ENCODE peak calls at places on chromosomes 6 and 20, in five cellular contexts. A is adrenal gland, S is astrocyte, D is right atrium auricular region, F is bronchial epithelial cell. I is an unnamed sample.

GRCh38 chr20:33148040-33148439 is 19.9 kb upstream of the BPIFA2 start:
- DNase-seq in A (no peak), D (peak), S (no peak), F (no peak), I (no peak)

GRCh38 chr6:52417675-52418111 is 2.4 kb upstream of the EFHC1 start:
- DNase-seq in A (no peak), F (peak), S (peak), D (no peak), I (peak)

GRCh38 chr20:4104045-4104444 is 88.7 kb upstream of the RNF24 start:
- DNase-seq in A (no peak), F (no peak), D (no peak), S (no peak), I (no peak)

GRCh38 chr6:143607168-143607567 is 70.6 kb upstream of the PHACTR2 start:
- DNase-seq in D (no peak), S (no peak), A (no peak), F (no peak), I (no peak)

GRCh38 chr6:38488876-38489275 is 150.9 kb downstream of the BTBD9 start:
- DNase-seq in S (no peak), A (no peak), F (no peak), D (no peak), I (no peak)

GRCh38 chr20:22404609-22405170 is 179.7 kb downstream of the FOXA2 start:
- DNase-seq in A (no peak), D (no peak), F (no peak), S (no peak), I (no peak)

GRCh38 chr6:158476389-158476788 is 83.5 kb upstream of the TMEM181 start:
- DNase-seq in S (no peak), D (no peak), F (no peak), A (no peak), I (no peak)

GRCh38 chr20:63130654-63131577 is 85.0 kb downstream of the YTHDF1 start:
- DNase-seq in F (no peak), A (no peak), S (no peak), D (no peak), I (no peak)

GRCh38 chr6:29552512-29553051 is 7.0 kb downstream of the UBD start:
- DNase-seq in S (peak), A (no peak), D (no peak), F (peak), I (peak)

GRCh38 chr20:48824830-48825550 is 2.8 kb downstream of the PREX1 start:
- DNase-seq in F (no peak), D (no peak), S (no peak), A (no peak), I (no peak)
- H3K4me3 ChIP-seq in F (no peak), D (no peak), S (no peak), A (no peak), I (no peak)

GRCh38 chr6:5115168-5115567 is 30.0 kb downstream of the PPP1R3G start:
- DNase-seq in D (no peak), F (peak), S (no peak), A (no peak), I (peak)
- TF ChIP-seq CTCF in D (peak), F (peak), S (peak), A (no peak), I (peak)

GRCh38 chr6:116059713-116060571 is 749 bp downstream of the FRK start:
- DNase-seq in S (peak), A (no peak), F (peak), D (no peak), I (peak)
- H3K4me3 ChIP-seq in S (no peak), A (no peak), F (peak), D (peak), I (peak)

DNA sequence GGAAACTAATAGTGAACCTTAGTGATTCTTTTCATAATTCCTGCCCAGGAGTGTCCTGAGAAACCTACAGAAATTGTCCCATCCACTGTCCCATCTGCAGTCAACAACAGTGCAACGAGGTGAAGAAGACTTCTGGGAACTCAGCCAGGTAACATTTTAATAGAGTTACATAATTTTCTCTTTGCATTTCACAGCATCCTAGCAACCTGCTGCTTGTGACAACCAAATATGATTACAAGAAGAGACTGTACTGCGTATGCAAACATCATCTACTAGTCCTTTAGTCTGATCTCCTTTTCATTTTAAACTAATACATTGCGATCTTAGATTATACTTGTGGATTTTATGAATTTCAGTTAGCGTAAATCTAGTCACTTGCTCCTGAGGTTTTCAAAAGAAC is 951.6 kb downstream of the TFAP2A start:
- DNase-seq in A (no peak), D (no peak), S (no peak), F (peak), I (no peak)
- TF ChIP-seq CTCF in A (no peak), D (no peak), S (no peak), F (no peak), I (no peak)

DNA sequence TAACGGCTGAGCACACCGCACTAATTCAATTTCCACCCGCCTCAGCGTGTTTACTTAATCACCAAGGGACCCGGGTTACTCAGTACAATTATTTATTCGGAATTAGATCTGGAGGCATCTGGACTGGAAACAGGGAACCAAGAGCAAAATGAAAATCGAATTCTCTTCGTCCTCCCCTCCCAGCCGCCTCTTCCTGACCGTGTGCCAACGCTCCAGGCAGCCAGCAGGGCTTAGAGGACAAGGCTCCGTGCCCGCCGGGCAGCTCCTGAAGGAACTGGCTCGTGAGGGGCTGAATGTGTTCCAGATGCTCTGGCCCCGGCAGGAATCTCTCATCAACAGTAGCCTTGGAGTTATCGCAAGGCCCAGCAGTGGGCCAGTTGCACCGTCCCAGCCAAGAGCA is 23.4 kb upstream of the CTNNBL1 start:
- DNase-seq in A (peak), F (no peak), D (no peak), S (no peak), I (no peak)
- H3K4me3 ChIP-seq in A (no peak), F (no peak), D (no peak), S (peak), I (no peak)

GRCh38 chr6:190596-191395 is 101.5 kb upstream of the DUSP22 start:
- DNase-seq in S (no peak), A (no peak), F (peak), D (no peak), I (no peak)
- TF ChIP-seq CTCF in S (no peak), A (no peak), F (peak), D (no peak), I (no peak)

DNA sequence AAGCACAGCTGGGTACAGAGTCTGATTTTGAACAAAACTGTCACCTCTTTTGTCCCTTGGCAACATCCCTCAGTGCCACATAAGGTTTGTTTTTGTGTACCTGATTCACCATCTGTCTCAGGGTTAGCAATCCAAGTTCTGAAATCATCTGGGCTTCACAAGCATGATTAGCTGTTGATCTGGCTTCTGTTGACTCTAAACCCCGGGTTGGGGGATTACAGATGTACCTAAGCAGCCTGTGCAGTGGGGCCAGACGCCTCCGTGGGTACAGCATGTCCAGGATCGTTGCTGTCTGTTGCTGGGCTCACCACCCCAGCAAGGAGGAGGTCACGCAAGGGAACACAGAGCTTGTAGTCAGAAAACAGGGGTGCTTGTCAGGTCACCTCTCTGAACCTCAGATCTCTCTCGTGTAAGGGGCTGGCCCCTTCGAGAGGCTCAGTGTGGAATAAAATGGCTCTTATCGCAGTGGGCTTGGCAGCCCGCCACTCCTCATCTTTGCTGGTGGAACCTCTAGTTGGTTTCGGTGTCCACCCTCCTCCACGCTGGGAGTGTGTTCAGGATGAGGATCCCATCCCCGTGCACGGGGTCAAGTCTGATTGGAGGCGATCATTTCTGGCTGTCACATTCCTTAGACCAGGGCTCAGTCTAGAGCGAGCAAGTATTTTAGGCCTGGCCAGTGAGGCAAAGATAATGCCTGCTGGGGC is 39.1 kb upstream of the ZNF831 start:
- DNase-seq in S (no peak), D (no peak), A (no peak), F (no peak), I (no peak)
- H3K4me3 ChIP-seq in S (no peak), D (no peak), A (no peak), F (no peak), I (no peak)

DNA sequence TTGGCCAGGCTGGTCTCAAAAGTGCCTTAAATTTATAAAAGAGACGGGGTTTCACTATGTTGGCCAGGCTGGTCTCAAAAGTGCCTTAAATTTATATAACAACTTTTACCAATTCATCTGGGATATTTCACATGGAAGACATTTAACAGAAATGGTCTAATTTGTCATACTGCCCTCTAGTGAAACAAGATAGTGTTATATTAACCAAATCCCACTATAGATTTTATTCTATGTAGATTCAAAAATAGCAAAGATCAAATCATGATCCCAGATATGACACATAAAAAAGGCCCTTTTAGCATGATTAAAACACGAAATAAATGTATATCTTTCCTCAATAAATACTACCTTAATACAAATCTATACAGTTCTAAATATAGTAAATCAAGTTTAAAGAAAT is 102.8 kb upstream of the TFAP2D start:
- DNase-seq in F (peak), S (no peak), D (no peak), A (no peak), I (no peak)
- TF ChIP-seq CTCF in F (peak), S (no peak), D (no peak), A (no peak), I (no peak)

GRCh38 chr6:14664112-14664592 is 546.6 kb downstream of the CD83 start:
- DNase-seq in S (no peak), F (no peak), A (no peak), D (no peak), I (peak)
- H3K4me3 ChIP-seq in S (no peak), F (no peak), A (no peak), D (no peak), I (no peak)

GRCh38 chr20:39105551-39105950 is 143.4 kb downstream of the DHX35 start:
- DNase-seq in D (no peak), A (no peak), S (no peak), F (no peak), I (no peak)
- TF ChIP-seq CTCF in D (no peak), A (no peak), S (no peak), F (no peak), I (no peak)

I was measured in fibroblast of villous mesenchyme.